ENCODE peak calls at places on chromosomes 7 and 10, in four cellular contexts. Q is endothelial cell of umbilical vein, N is GM23338, F is PC-3. X is an unnamed sample.

GRCh38 chr10:48215148-48215982 is 59.1 kb downstream of the FRMPD2 start:
- DNase-seq in Q (peak), N (peak), F (peak), X (peak)

GRCh38 chr10:84966708-84967441 is 638.5 kb downstream of the CCSER2 start:
- DNase-seq in Q (no peak), N (peak), F (no peak), X (no peak)

GRCh38 chr10:30829921-30830671 is 200.5 kb upstream of the LYZL2 start:
- DNase-seq in Q (no peak), N (no peak), F (peak), X (peak)

GRCh38 chr10:53930648-53931047 is 870.4 kb downstream of the PCDH15 start:
- DNase-seq in Q (no peak), N (no peak), F (no peak), X (no peak)

GRCh38 chr7:54398863-54399262 is 143.3 kb upstream of the VSTM2A start:
- DNase-seq in Q (no peak), N (no peak), F (no peak), X (no peak)

GRCh38 chr7:63043657-63044543 is 954.7 kb upstream of the ZNF722 start:
- DNase-seq in Q (no peak), N (no peak), F (no peak), X (no peak)

GRCh38 chr7:74606101-74606908 is 51.2 kb upstream of the GTF2I start:
- DNase-seq in Q (peak), N (peak), F (peak), X (peak)

GRCh38 chr10:127978481-127978880 is 71.6 kb downstream of the PTPRE start:
- DNase-seq in Q (no peak), N (no peak), F (no peak), X (no peak)

GRCh38 chr7:132919776-132920175 is 162.1 kb downstream of the CHCHD3 start:
- DNase-seq in Q (no peak), N (no peak), F (no peak), X (no peak)

GRCh38 chr7:8056431-8056830 is 87.8 kb downstream of the GLCCI1 start:
- DNase-seq in Q (no peak), N (no peak), F (no peak), X (peak)

GRCh38 chr10:119189811-119190282 is 11.2 kb upstream of the PRDX3 start:
- DNase-seq in Q (peak), N (no peak), F (no peak), X (peak)

GRCh38 chr10:7717767-7718166 is 14.7 kb downstream of the ITIH2 start:
- DNase-seq in Q (no peak), N (no peak), F (no peak), X (no peak)

GRCh38 chr7:27148776-27149641 is 1.4 kb upstream of the HOXA6 start:
- DNase-seq in Q (peak), N (peak), F (peak), X (peak)

GRCh38 chr7:27146491-27147210 is 923 bp downstream of the HOXA6 start:
- DNase-seq in Q (no peak), N (peak), F (no peak), X (no peak)

GRCh38 chr7:27145884-27146401 is 1.6 kb downstream of the HOXA6 start:
- DNase-seq in Q (no peak), N (no peak), F (no peak), X (peak)

GRCh38 chr7:27148031-27148775 is 629 bp upstream of the HOXA6 start:
- DNase-seq in Q (peak), N (peak), F (peak), X (peak)

GRCh38 chr7:27147211-27148030 is at the start of gene HOXA6:
- DNase-seq in Q (peak), N (peak), F (peak), X (peak)
- TF ChIP-seq EZH2 in Q (no peak), N (peak), F (no peak), X (no peak)

GRCh38 chr10:99528867-99529285 is 3.9 kb upstream of the NKX2-3 start:
- DNase-seq in Q (peak), N (no peak), F (no peak), X (no peak)
- TF ChIP-seq EZH2 in Q (no peak), N (peak), F (no peak), X (no peak)

DNA sequence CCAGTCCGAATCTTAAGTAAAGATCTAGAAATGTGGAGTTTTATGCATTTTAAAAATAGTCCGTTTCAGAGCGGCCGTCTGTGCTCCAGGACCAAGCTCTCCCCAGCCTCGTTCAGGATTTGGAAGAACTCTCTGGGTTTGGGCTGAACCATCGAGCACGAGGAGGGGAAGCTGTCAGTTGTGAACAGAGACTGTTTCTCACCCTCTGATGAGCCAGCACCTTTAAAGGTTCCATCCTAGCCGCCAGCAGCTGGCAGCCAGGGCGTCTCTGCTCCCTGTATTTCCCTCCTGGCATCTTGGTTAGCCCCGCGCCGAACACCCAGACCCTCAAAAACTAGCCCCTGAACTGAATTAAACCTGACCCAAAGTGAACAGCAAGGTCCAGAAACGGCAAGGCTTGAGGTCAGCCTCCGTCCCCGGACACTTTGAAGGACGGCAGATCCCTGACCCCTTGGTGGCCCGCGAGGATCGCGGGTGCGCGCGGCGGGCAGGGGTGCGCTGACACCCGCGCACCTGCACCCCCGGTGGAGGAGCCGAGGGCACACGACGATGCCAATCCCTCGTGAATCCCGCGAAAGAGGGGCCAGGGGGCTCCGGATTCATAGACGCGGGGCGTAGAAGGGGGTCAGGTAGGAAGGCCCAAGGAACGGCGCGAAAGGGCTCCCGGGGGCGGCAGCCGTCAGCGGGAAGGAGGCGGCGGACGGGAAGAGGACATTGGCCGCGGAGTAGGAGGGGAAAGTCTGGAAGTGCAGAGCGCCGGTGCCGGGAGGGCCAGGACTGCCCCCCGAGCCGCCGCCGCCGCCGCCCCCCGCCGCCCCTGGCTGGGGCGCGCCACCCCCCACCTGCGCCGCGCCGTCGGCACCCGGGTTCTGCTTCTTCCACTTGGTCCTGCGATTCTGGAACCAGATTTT is 2.8 kb downstream of the NKX1-2 start:
- DNase-seq in Q (no peak), N (peak), F (no peak), X (no peak)
- TF ChIP-seq EZH2 in Q (no peak), N (no peak), F (no peak), X (no peak)

GRCh38 chr7:101804087-101804631 is 13.3 kb upstream of the CUX1 start:
- DNase-seq in Q (no peak), N (peak), F (no peak), X (no peak)
- TF ChIP-seq EZH2 in Q (peak), N (no peak), F (no peak), X (no peak)

GRCh38 chr10:97320480-97321031 is 1.5 kb downstream of the FRAT1 start:
- DNase-seq in Q (no peak), N (peak), F (no peak), X (no peak)
- TF ChIP-seq EZH2 in Q (peak), N (no peak), F (no peak), X (no peak)

DNA sequence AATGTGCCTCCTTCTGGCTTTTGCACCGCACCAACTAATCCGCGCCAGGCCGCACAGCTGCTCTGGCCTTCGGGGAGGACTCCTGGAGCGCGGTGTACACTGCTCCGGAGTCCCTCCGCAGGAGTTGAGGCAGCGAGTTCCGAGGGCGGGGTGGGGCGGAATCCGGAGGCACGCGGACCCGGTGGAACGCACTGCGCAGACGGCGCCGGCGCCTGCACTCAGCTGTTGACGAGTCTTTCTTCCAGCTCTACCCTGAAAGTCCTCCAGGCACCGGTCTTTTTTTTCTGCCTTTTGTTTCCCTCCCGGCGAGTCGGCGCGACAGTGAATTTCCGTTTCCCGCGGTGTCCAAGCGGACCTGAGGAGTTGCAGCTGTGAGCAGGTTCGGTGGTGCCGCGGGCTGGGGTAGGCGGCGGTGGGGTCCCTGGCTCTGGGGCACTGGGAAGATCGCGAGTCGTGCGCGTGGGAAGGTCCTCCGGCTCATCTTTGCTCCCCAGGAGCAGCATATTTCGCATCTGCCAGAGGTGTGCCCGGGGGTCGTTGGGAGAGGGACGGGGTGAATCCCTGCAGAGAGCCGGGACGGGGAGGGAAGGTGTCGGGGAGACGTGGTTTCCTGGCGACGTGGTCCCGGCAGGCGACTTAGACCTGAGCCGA is 44.1 kb downstream of the SFTPD start:
- DNase-seq in Q (peak), N (peak), F (peak), X (peak)
- TF ChIP-seq EZH2 in Q (no peak), N (peak), F (no peak), X (peak)

DNA sequence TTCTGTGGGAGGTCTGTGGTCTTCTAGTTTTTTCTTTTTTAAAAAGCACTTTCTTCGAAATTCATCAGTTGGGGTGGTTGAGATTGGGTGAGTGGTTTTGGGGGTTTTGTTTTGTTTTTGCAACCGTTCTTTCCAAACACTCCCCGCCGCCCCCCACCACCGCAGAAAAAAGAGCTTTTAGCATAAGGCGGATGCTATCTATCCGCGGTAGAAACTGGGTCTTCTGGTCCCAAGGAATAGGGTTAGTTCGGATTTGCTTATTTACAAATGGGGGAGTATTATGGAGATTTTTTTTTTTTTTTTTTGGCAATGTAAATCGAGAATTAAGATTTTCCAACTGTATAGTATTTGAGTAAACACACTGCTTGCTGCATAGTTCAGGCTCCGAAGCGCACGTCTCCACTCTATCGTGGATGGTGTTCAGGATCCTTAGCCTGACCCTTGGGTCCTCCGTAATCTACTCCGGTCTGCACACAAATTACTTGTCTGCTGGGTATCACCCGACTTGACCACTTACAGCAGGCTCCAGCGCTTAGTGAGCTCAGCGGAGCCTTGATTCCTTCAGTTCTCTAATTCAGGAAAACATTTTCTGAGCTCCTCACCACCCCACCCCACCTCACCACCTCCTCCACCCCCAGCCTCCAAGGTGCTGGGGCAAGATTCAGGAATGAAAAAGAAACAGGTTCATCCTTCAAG is 757 bp upstream of the NRCAM start:
- DNase-seq in Q (no peak), N (peak), F (no peak), X (no peak)
- TF ChIP-seq EZH2 in Q (no peak), N (no peak), F (no peak), X (peak)

GRCh38 chr10:114239117-114239993 is at the start of gene VWA2:
- DNase-seq in Q (peak), N (peak), F (no peak), X (no peak)
- TF ChIP-seq EZH2 in Q (peak), N (peak), F (peak), X (peak)

GRCh38 chr10:132788180-132788830 is 2.4 kb upstream of the NKX6-2 start:
- DNase-seq in Q (no peak), N (peak), F (peak), X (peak)
- TF ChIP-seq EZH2 in Q (peak), N (peak), F (peak), X (peak)

GRCh38 chr10:6074489-6075301 is 12.5 kb upstream of the IL2RA start:
- DNase-seq in Q (no peak), N (no peak), F (peak), X (peak)

GRCh38 chr10:6071181-6072175 is 9.3 kb upstream of the IL2RA start:
- DNase-seq in Q (no peak), N (no peak), F (no peak), X (no peak)

GRCh38 chr10:6070647-6071046 is 8.5 kb upstream of the IL2RA start:
- DNase-seq in Q (no peak), N (no peak), F (no peak), X (peak)

GRCh38 chr10:6069101-6069931 is 7.1 kb upstream of the IL2RA start:
- DNase-seq in Q (peak), N (no peak), F (no peak), X (no peak)

GRCh38 chr10:6072215-6072941 is 10.2 kb upstream of the IL2RA start:
- DNase-seq in Q (no peak), N (no peak), F (no peak), X (no peak)
- TF ChIP-seq EZH2 in Q (no peak), N (no peak), F (no peak), X (no peak)